ENCODE peak calls at places on chromosomes 11 and 22, in eight cellular contexts. L is heart left ventricle, W is AG04450, I is AG04449, S is spleen, P is K562, O is fibroblast of pulmonary artery, X is PC-3. E is an unnamed sample.

GRCh38 chr22:33455036-33455435 is 396.9 kb upstream of the SYN3 start:
- DNase-seq in L (no peak), W (no peak), I (no peak), S (no peak), P (no peak), O (no peak), X (no peak), E (no peak)

GRCh38 chr11:87038235-87038960 is 664 bp downstream of the TMEM135 start:
- DNase-seq in L (no peak), W (no peak), I (no peak), S (no peak), P (peak), O (no peak), X (peak), E (peak)

GRCh38 chr11:104705475-104706195 is 192.6 kb downstream of the CASP12 start:
- DNase-seq in L (peak), W (no peak), I (no peak), S (peak), P (no peak), O (peak), X (peak), E (no peak)

GRCh38 chr11:61482513-61482912 is 26.0 kb upstream of the LRRC10B start:
- DNase-seq in L (no peak), W (no peak), I (no peak), S (no peak), P (peak), O (no peak), X (peak), E (peak)

GRCh38 chr11:126969865-126970479 is 30.6 kb downstream of the KIRREL3 start:
- DNase-seq in L (no peak), W (no peak), I (no peak), S (no peak), P (peak), O (peak), X (peak), E (peak)

GRCh38 chr22:46727813-46728364 is 10.2 kb downstream of the CERK start:
- DNase-seq in L (no peak), W (no peak), I (no peak), S (no peak), P (no peak), O (no peak), X (no peak), E (no peak)

GRCh38 chr11:19511413-19512183 is 201.0 kb upstream of the NAV2 start:
- DNase-seq in L (no peak), W (no peak), I (no peak), S (no peak), P (no peak), O (peak), X (no peak), E (peak)

GRCh38 chr22:36386351-36386899 is 1.3 kb downstream of the MYH9 start:
- DNase-seq in L (peak), W (no peak), I (no peak), S (peak), P (peak), O (no peak), X (no peak), E (no peak)

GRCh38 chr11:57514538-57515331 is 767 bp downstream of the SLC43A1 start:
- DNase-seq in L (peak), W (no peak), I (no peak), S (peak), P (peak), O (peak), X (peak), E (peak)

DNA sequence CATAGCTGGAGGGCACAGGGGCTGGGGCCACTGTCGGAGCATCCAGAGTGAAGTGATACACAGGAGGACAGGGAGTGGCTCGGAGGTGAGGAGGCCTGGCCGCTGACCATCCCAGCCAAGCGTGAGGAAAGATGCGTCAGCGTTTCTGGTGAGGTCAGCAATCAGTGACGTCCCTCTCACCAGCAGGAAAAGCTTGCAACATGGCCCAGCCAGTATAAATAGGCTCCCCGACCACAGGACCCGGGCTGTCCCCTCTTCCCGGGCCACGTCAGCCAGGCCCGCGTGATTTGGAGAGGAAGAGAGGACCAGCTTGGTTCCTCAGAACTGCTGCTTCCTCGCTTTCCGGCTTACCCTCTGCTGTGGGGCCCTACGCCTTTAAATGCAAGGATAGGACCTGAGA is 4.2 kb upstream of the OSM start:
- DNase-seq in L (peak), W (no peak), I (no peak), S (peak), P (peak), O (peak), X (no peak), E (no peak)
- TF ChIP-seq CTCF in L (no peak), W (no peak), I (no peak), S (no peak), P (no peak), O (no peak), X (no peak), E (no peak)

GRCh38 chr11:32426192-32426591 is 9.1 kb downstream of the WT1 start:
- DNase-seq in L (peak), W (no peak), I (no peak), S (no peak), P (no peak), O (no peak), X (no peak), E (no peak)
- H3K4me3 ChIP-seq in L (peak), W (no peak), I (no peak), S (no peak), P (no peak), O (no peak), X (no peak), E (no peak)

DNA sequence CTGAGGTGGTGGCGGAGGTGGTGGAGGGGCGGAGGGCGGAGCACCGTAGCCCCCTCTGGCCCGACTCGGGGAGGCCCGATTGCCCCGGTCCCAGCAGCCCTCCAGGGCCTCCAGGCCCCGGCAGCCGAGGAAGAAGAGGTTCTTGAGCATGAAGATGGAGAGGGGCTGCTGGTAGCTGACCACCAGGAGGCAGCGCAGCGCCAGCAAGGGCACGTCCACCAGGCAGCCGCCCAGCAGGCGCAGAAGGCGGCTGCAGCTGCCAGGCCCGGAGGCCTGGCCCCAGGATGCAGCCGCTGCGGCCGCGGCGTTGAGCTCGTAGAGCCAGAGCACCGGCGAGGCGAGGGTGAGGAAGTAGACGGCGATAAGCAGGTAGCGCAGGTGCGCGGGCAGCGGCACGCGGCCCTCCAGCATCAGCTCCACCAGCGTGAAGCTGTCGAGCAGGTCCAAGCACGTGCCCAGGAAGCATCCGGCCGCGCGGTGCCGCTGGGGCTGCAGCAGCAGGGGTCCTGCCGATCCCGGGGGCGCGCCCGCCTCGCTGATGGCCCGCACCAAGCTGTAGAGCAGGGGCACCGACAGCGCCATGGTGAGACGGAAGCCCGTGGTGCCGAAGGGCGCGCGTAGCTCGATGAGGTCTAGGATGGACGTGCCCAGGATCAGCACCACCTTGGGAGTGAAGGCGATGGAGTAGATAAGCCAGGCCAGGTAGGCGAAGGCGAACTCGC is 1.5 kb downstream of the TMEM121B start:
- DNase-seq in L (no peak), W (no peak), I (no peak), S (peak), P (peak), O (no peak), X (peak), E (no peak)
- TF ChIP-seq CTCF in L (peak), W (no peak), I (no peak), S (peak), P (peak), O (no peak), X (peak), E (no peak)

GRCh38 chr11:693887-694562 is 997 bp downstream of the DEAF1 start:
- DNase-seq in L (peak), W (no peak), I (no peak), S (peak), P (no peak), O (no peak), X (no peak), E (no peak)
- H3K4me3 ChIP-seq in L (peak), W (peak), I (peak), S (peak), P (peak), O (peak), X (peak), E (peak)

E was measured in foreskin fibroblast.